ENCODE peak calls at places on chromosomes 12 and 14, in eight cellular contexts. K is stimulated activated CD8-positive, alpha-beta memory T cell treated with anti-CD3 and anti-CD28 coated beads, Interleukin-15, amount 100 ng/mL, for 1 hour; I is pancreas; L is RWPE1; R is ACHN; G is lower leg skin; V is activated CD4-positive, CD25-positive, alpha-beta regulatory T cell; F is substantia nigra. X is an unnamed sample.

GRCh38 chr14:50452979-50453705 is 56.5 kb upstream of the CDKL1 start:
- DNase-seq in K (no peak), I (no peak), L (peak), R (no peak), G (no peak), V (no peak), F (no peak), X (no peak)

GRCh38 chr12:5247144-5247543 is 184.8 kb upstream of the NTF3 start:
- DNase-seq in K (no peak), I (no peak), L (no peak), R (no peak), G (no peak), V (no peak), F (no peak), X (no peak)

GRCh38 chr12:3578557-3578956 is 87.6 kb downstream of the PRMT8 start:
- DNase-seq in K (no peak), I (no peak), L (no peak), R (no peak), G (no peak), V (no peak), F (no peak), X (no peak)

GRCh38 chr14:39241637-39242036 is 7.9 kb downstream of the MIA2 start:
- DNase-seq in K (no peak), I (no peak), L (no peak), R (no peak), G (no peak), V (no peak), F (no peak), X (no peak)

GRCh38 chr12:2156333-2156732 is 103.5 kb downstream of the CACNA1C start:
- DNase-seq in K (no peak), I (no peak), L (no peak), R (no peak), G (no peak), V (no peak), F (no peak), X (no peak)

GRCh38 chr14:104393199-104393897 is 186.2 kb upstream of the C14orf180 start:
- DNase-seq in K (no peak), I (peak), L (no peak), R (no peak), G (peak), V (no peak), F (no peak), X (no peak)

GRCh38 chr12:50017047-50017446 is 8.2 kb downstream of the RACGAP1 start:
- DNase-seq in K (no peak), I (no peak), L (no peak), R (peak), G (peak), V (no peak), F (peak), X (no peak)

GRCh38 chr14:106845286-106846087 is 1319.1 kb downstream of the TMEM121 start:
- DNase-seq in K (no peak), I (peak), L (peak), R (peak), G (no peak), V (peak), F (no peak), X (peak)